ENCODE peak calls at places on chromosomes 7 and 10, in nine cellular contexts. G is hepatocyte, K is upper lobe of left lung, L is pancreas, N is dorsolateral prefrontal cortex, C is heart left ventricle, A is mammary epithelial cell, E is fibroblast of lung, V is neural progenitor cell. T is an unnamed sample. For H3K27me3, the result is how much of the 10 kb centered on the place peaks cover.

GRCh38 chr10:71278691-71279588 is 40.1 kb upstream of the SLC29A3 start:
- DNase-seq in G (no peak), K (no peak), L (no peak), N (peak), C (no peak), A (no peak), E (no peak), V (no peak), T (no peak)

GRCh38 chr10:83184641-83185040 is 954.7 kb upstream of the GHITM start:
- DNase-seq in G (no peak), K (no peak), L (no peak), N (no peak), C (no peak), A (no peak), E (no peak), V (no peak), T (no peak)

GRCh38 chr10:16854623-16855022 is 37.4 kb upstream of the RSU1 start:
- DNase-seq in G (peak), K (no peak), L (no peak), N (no peak), C (no peak), A (peak), E (peak), V (no peak), T (peak)

GRCh38 chr10:79983286-79983909 is 34.5 kb upstream of the SFTPD start:
- DNase-seq in G (no peak), K (peak), L (no peak), N (no peak), C (no peak), A (no peak), E (no peak), V (no peak), T (no peak)

GRCh38 chr10:127215882-127216281 is 19.5 kb upstream of the INSYN2A start:
- DNase-seq in G (no peak), K (no peak), L (no peak), N (no peak), C (no peak), A (no peak), E (no peak), V (peak), T (no peak)

GRCh38 chr10:112744525-112744924 is 205.5 kb upstream of the TCF7L2 start:
- DNase-seq in G (no peak), K (no peak), L (no peak), N (no peak), C (no peak), A (no peak), E (no peak), V (no peak), T (no peak)

GRCh38 chr7:4809091-4809591 is 33.7 kb downstream of the AP5Z1 start:
- DNase-seq in G (no peak), K (peak), L (no peak), N (no peak), C (no peak), A (no peak), E (no peak), V (no peak), T (no peak)

GRCh38 chr10:113087082-113088029 is 137.3 kb downstream of the TCF7L2 start:
- DNase-seq in G (peak), K (no peak), L (no peak), N (no peak), C (peak), A (peak), E (peak), V (no peak), T (peak)

GRCh38 chr7:108805808-108806397 is 236.2 kb downstream of the DNAJB9 start:
- DNase-seq in G (peak), K (no peak), L (no peak), N (no peak), C (no peak), A (peak), E (peak), V (peak), T (peak)

DNA sequence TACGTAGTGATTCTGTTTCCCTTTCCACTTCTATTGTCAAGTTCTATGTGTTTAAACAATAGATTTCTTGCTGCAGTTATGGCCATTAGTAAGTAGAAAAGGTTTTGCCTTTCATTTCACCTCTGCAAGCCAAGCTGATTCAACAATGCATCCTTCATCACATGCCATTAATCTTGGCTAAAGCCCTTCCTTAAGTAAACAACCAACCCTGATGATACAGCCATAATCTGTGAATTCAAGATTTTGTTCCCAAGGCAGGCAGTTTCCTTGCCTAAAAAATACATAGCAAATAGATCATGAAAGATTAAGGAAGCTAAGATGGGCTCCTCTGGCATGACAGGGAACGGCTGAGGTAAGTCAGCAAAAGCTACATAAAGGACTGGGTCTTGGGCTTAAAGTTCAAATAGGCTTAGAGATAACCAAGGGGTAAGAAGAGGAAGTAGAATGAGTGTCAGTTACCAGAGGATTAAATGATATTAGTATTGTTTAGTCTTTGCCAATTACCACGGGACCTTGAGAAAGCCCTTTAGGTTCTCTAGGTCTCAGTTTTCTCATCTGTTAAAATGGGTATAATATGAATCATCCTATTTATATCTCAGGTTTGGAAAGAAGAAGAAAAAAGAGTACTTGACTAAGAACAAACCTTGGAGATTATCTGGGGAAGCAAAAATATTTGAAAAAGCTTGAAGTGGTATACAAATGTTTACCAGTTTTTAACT is 35.9 kb upstream of the ANK3 start:
- DNase-seq in G (no peak), K (no peak), L (no peak), N (no peak), C (no peak), A (no peak), E (peak), V (no peak), T (peak)
- H3K27ac ChIP-seq in G (no peak), K (no peak), L (no peak), N (no peak), C (no peak), A (no peak), E (no peak), V (no peak), T (peak)

GRCh38 chr7:130010689-130011412 is 40.3 kb downstream of the ZC3HC1 start:
- DNase-seq in G (peak), K (no peak), L (peak), N (peak), C (peak), A (peak), E (peak), V (peak), T (peak)
- H3K4me3 ChIP-seq in G (no peak), K (no peak), L (no peak), N (no peak), C (no peak), A (no peak), E (no peak), V (no peak), T (no peak)

GRCh38 chr7:27196287-27196739 is 3.6 kb downstream of the HOXA13 start:
- DNase-seq in G (peak), K (no peak), L (peak), N (peak), C (peak), A (peak), E (peak), V (peak), T (peak)

GRCh38 chr7:27199820-27200760 is at the start of gene HOXA13:
- DNase-seq in G (peak), K (peak), L (no peak), N (peak), C (no peak), A (peak), E (no peak), V (peak), T (no peak)

GRCh38 chr7:27198871-27199801 is 755 bp downstream of the HOXA13 start:
- DNase-seq in G (no peak), K (peak), L (no peak), N (peak), C (no peak), A (peak), E (no peak), V (peak), T (no peak)

GRCh38 chr7:27197137-27198042 is 2.5 kb downstream of the HOXA13 start:
- DNase-seq in G (no peak), K (no peak), L (no peak), N (no peak), C (no peak), A (no peak), E (no peak), V (no peak), T (no peak)

GRCh38 chr7:27198138-27198841 is 1.6 kb downstream of the HOXA13 start:
- DNase-seq in G (no peak), K (peak), L (no peak), N (peak), C (no peak), A (no peak), E (no peak), V (no peak), T (no peak)
- H3K27me3 ChIP-seq in G (half or more), K (half or more), L (half or more), N (half or more), C (half or more), A (half or more), E (half or more), V (half or more), T (half or more)

GRCh38 chr7:43647772-43648643 is 65.1 kb downstream of the STK17A start:
- DNase-seq in G (peak), K (peak), L (peak), N (peak), C (peak), A (peak), E (peak), V (no peak), T (peak)

GRCh38 chr7:43649755-43650274 is 66.9 kb downstream of the STK17A start:
- DNase-seq in G (no peak), K (no peak), L (no peak), N (no peak), C (no peak), A (peak), E (no peak), V (no peak), T (no peak)

GRCh38 chr7:43647314-43647691 is 64.4 kb downstream of the STK17A start:
- DNase-seq in G (no peak), K (no peak), L (no peak), N (no peak), C (peak), A (no peak), E (peak), V (peak), T (peak)

GRCh38 chr7:43650457-43651052 is 67.6 kb downstream of the STK17A start:
- DNase-seq in G (no peak), K (no peak), L (no peak), N (no peak), C (peak), A (no peak), E (peak), V (no peak), T (peak)

DNA sequence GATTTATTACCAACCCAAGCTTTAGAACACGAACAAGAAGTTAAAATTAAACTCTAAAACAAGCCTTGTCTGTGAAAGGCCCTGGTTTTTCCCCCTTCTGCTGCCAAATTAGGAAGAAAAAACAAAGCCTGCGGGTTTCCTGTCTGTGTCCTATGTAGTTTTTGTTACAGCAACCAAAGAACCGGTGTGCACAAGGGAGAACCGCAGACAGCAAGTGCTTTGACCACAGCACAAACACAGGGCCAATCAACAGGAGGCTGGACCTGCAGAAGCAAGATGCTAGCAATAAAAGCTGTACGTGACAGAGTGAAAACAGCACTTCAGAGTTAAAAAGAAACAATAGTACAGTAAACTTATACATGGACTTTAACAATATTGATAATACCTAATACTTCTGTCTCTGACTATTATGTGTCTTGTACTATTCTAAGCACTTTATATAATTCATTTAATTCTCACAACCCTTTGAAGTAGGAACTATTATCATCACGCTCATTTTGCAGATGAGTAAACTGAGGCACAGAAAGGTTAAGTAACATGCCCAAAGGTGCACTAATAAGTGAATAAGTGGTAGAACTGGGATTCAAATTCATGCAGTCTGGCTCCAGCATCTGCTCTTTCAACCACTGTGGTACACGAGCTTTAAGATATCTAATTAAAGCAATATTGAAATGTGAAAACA is 66.0 kb downstream of the STK17A start:
- DNase-seq in G (no peak), K (no peak), L (no peak), N (no peak), C (no peak), A (peak), E (peak), V (no peak), T (peak)
- H3K27ac ChIP-seq in G (peak), K (peak), L (peak), N (peak), C (peak), A (peak), E (peak), V (no peak), T (peak)